ENCODE peak calls at places on chromosomes 5 and 9, in eight cellular contexts. F is fibroblast of lung, B is sigmoid colon, C is body of pancreas, S is cardiac fibroblast, X is AG10803, D is glutamatergic neuron, N is AG09319. O is an unnamed sample.

GRCh38 chr5:28156981-28157380 is 1118.6 kb upstream of the CDH9 start:
- DNase-seq in F (peak; percentile 1), B (no peak), C (no peak), S (peak; percentile 15), X (no peak), D (no peak), N (no peak), O (peak; percentile 9)

GRCh38 chr9:114153761-114154596 is 1.4 kb upstream of the COL27A1 start:
- DNase-seq in F (no peak), B (no peak), C (peak; percentile 61), S (peak; percentile 33), X (no peak), D (no peak), N (no peak), O (no peak)

GRCh38 chr9:114497220-114497619 is 8.1 kb downstream of the WHRN start:
- DNase-seq in F (no peak), B (no peak), C (no peak), S (no peak), X (peak; percentile 12), D (no peak), N (no peak), O (no peak)

GRCh38 chr5:135085936-135086235 is 51.9 kb upstream of the PITX1 start:
- DNase-seq in F (no peak), B (peak; percentile 38), C (no peak), S (no peak), X (no peak), D (no peak), N (no peak), O (no peak)

GRCh38 chr9:37752646-37753488 is 738 bp upstream of the TRMT10B start:
- DNase-seq in F (no peak), B (no peak), C (no peak), S (no peak), X (no peak), D (no peak), N (no peak), O (no peak)

GRCh38 chr9:99185904-99186303 is 35.8 kb downstream of the ALG2 start:
- DNase-seq in F (no peak), B (no peak), C (no peak), S (no peak), X (no peak), D (peak; percentile 40), N (no peak), O (no peak)

GRCh38 chr5:1445895-1446601 is 808 bp upstream of the SLC6A3 start:
- DNase-seq in F (no peak), B (no peak), C (no peak), S (peak; percentile 5), X (no peak), D (no peak), N (no peak), O (no peak)

GRCh38 chr9:8329561-8330283 is 530.1 kb upstream of the DMAC1 start:
- DNase-seq in F (no peak), B (no peak), C (peak; percentile 30), S (no peak), X (no peak), D (no peak), N (no peak), O (no peak)

GRCh38 chr5:121573844-121574243 is 277.8 kb upstream of the FTMT start:
- DNase-seq in F (peak; percentile 45), B (no peak), C (no peak), S (no peak), X (no peak), D (no peak), N (no peak), O (no peak)

GRCh38 chr5:39977231-39977630 is 552.5 kb upstream of the DAB2 start:
- DNase-seq in F (no peak), B (no peak), C (no peak), S (no peak), X (peak; percentile 54), D (no peak), N (no peak), O (no peak)

GRCh38 chr5:80474929-80475328 is 13.0 kb upstream of the FAM151B start:
- DNase-seq in F (peak; percentile 61), B (no peak), C (no peak), S (no peak), X (no peak), D (no peak), N (no peak), O (no peak)

GRCh38 chr9:132372177-132373095 is 17.6 kb upstream of the SETX start:
- DNase-seq in F (no peak), B (peak; percentile 78), C (peak; percentile 66), S (peak; percentile 84), X (no peak), D (no peak), N (no peak), O (no peak)

GRCh38 chr5:101687630-101688029 is 608.5 kb downstream of the SLCO4C1 start:
- DNase-seq in F (peak; percentile 38), B (no peak), C (no peak), S (no peak), X (no peak), D (no peak), N (no peak), O (no peak)

GRCh38 chr5:101686541-101686940 is 609.5 kb downstream of the SLCO4C1 start:
- DNase-seq in F (no peak), B (no peak), C (no peak), S (no peak), X (no peak), D (no peak), N (no peak), O (no peak)

GRCh38 chr5:101689306-101689705 is 606.8 kb downstream of the SLCO4C1 start:
- DNase-seq in F (no peak), B (no peak), C (no peak), S (no peak), X (no peak), D (no peak), N (no peak), O (no peak)
- TF ChIP-seq CTCF in F (no peak), B (no peak), C (no peak), S (no peak), X (no peak), D (no peak), N (no peak), O (no peak)

DNA sequence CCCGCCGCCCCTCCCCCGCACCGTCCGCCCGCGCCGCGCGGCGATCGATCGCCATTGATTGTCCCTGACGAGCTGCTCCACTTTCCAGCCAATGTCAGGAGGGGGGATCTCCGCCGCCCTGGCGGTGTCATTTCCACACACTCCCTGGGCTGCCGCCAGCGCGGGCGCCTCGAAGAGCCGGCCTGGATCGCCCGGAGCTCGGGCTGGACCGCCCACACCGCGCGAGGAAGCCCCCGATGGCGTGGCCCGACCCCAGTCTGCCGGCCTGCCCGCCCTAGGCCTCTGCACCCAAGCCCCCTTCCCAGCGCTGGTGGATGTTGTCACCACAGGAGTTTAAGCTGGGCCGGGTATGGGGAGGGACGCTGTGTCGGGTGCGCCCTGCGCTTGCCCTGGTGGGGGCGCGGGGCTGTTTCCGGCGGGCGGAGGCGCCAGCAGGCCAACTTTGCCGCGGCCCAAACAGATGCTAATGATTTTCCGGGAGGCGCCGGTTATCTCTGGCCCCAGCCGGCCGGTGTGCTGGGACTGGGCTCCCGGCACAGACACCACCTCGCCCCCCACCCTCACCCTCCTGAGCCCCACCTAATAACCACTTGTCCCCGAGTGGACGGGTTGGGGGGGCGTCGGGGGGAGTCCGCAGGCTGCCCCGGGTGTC is 10.6 kb upstream of the CXXC5 start:
- DNase-seq in F (peak; percentile 81), B (peak; percentile 95), C (peak; percentile 92), S (peak; percentile 85), X (peak; percentile 84), D (peak; percentile 94), N (no peak), O (no peak)
- TF ChIP-seq CTCF in F (no peak), B (peak; percentile 13), C (peak; percentile 10), S (no peak), X (peak; percentile 19), D (peak; percentile 25), N (peak; percentile 28), O (peak; percentile 16)

GRCh38 chr9:7316458-7316795 is 483.2 kb downstream of the DMAC1 start:
- DNase-seq in F (no peak), B (no peak), C (no peak), S (no peak), X (no peak), D (no peak), N (no peak), O (no peak)

GRCh38 chr9:7320139-7320538 is 479.4 kb downstream of the DMAC1 start:
- DNase-seq in F (peak; percentile 99), B (no peak), C (no peak), S (peak; percentile 88), X (peak; percentile 82), D (no peak), N (peak; percentile 35), O (peak; percentile 62)

GRCh38 chr9:7316967-7317366 is 482.6 kb downstream of the DMAC1 start:
- DNase-seq in F (no peak), B (no peak), C (no peak), S (no peak), X (no peak), D (no peak), N (no peak), O (no peak)

GRCh38 chr9:7315746-7316457 is 483.7 kb downstream of the DMAC1 start:
- DNase-seq in F (peak; percentile 70), B (no peak), C (peak; percentile 43), S (peak; percentile 78), X (peak; percentile 11), D (no peak), N (no peak), O (no peak)

GRCh38 chr9:7318920-7319319 is 480.7 kb downstream of the DMAC1 start:
- DNase-seq in F (peak; percentile 24), B (no peak), C (no peak), S (no peak), X (no peak), D (no peak), N (no peak), O (no peak)
- TF ChIP-seq CTCF in F (peak; percentile 18), B (no peak), C (no peak), S (no peak), X (no peak), D (no peak), N (no peak), O (no peak)

GRCh38 chr5:158273035-158273434 is 414.1 kb upstream of the CLINT1 start:
- DNase-seq in F (no peak), B (no peak), C (no peak), S (no peak), X (no peak), D (no peak), N (no peak), O (no peak)
- TF ChIP-seq CTCF in F (no peak), B (no peak), C (no peak), S (no peak), X (no peak), D (no peak), N (no peak), O (no peak)

DNA sequence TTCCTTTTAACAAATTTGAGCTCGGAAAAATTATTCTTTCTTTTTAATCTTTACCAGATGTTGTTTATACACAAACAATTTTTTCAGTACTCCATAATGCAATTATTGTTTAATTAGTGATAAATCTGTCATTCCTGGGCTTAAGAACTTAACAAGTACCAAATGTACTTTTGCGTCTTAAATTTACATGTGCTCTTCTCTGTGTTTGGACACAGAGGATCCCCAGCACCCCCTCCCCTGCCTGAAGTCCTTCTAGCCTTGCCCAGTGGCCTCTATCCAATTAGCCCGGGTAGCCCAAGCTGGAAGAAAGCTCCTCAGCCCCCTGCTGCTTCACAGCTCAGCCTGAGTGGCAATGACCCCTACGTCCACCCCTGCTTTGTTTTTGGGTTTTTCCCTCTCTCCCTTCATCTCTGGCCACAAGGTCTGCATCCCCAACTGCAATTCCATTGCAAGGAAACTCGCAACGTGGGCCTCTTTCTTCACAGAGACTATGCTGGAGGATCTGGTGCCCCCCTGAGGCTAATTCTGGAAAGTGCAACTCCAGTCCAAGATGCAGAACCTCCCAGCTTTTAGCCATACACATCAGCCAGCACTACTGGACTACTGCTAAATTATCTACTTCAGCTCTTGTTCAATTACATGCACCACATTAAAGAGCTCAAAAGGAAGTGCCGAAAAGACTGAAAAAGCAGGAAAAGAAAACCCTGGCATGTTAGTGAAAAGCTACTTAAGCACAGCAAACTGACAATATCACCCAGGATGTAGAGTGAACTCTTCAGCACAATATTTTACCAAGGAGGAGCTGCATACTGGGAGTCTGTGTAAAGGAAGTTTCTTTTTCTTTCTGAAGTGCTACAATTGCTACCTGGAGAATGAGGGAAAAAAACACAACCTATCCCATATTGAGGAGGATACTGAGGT is 186.2 kb downstream of the FANCC start:
- DNase-seq in F (peak; percentile 74), B (peak; percentile 84), C (peak; percentile 73), S (peak; percentile 79), X (peak; percentile 66), D (peak; percentile 81), N (peak; percentile 36), O (no peak)
- TF ChIP-seq CTCF in F (peak; percentile 95), B (peak; percentile 38), C (peak; percentile 43), S (peak; percentile 84), X (peak; percentile 95), D (peak; percentile 83), N (peak; percentile 91), O (peak; percentile 83)